ENCODE peak calls at places on chromosomes 16 and 17, in six cellular contexts. C, P, M, E, J and K are unnamed samples. For H3K36me3, the result is how much of the 10 kb centered on the place peaks cover.

GRCh38 chr17:76121932-76122383 is 18.4 kb upstream of the EXOC7 start:
- DNase-seq in C (peak), P (no peak), M (no peak), E (peak), J (no peak), K (no peak)

GRCh38 chr17:15264542-15264941 is 584 bp downstream of the PMP22 start:
- DNase-seq in C (no peak), P (peak), M (no peak), E (no peak), J (peak), K (peak)

GRCh38 chr16:81973737-81974136 is 37.5 kb downstream of the SDR42E1 start:
- DNase-seq in C (no peak), P (no peak), M (no peak), E (no peak), J (no peak), K (no peak)

GRCh38 chr16:1614226-1615102 is 2.3 kb downstream of the CRAMP1 start:
- DNase-seq in C (no peak), P (peak), M (peak), E (peak), J (peak), K (no peak)

GRCh38 chr17:2542456-2542855 is 30.8 kb upstream of the METTL16 start:
- DNase-seq in C (no peak), P (no peak), M (no peak), E (no peak), J (no peak), K (no peak)

GRCh38 chr17:59688008-59688407 is 19.2 kb downstream of the PTRH2 start:
- DNase-seq in C (no peak), P (no peak), M (peak), E (no peak), J (no peak), K (no peak)

GRCh38 chr16:84845496-84846002 is 25.8 kb downstream of the CRISPLD2 start:
- DNase-seq in C (no peak), P (peak), M (no peak), E (no peak), J (no peak), K (no peak)

GRCh38 chr17:514584-514983 is 162.0 kb upstream of the RPH3AL start:
- DNase-seq in C (no peak), P (no peak), M (no peak), E (no peak), J (no peak), K (no peak)

GRCh38 chr17:34797724-34798123 is 163.5 kb downstream of the CCT6B start:
- DNase-seq in C (no peak), P (no peak), M (peak), E (no peak), J (no peak), K (no peak)

GRCh38 chr17:28959471-28959871 is 8.2 kb upstream of the PHF12 start:
- DNase-seq in C (peak), P (no peak), M (no peak), E (no peak), J (no peak), K (no peak)
- TF ChIP-seq POLR2A in C (no peak), P (no peak), M (no peak), E (no peak), J (no peak), K (no peak)

GRCh38 chr16:48542020-48542473 is 67.9 kb downstream of the N4BP1 start:
- DNase-seq in C (peak), P (peak), M (peak), E (no peak), J (peak), K (no peak)

GRCh38 chr16:48540222-48540900 is 69.6 kb downstream of the N4BP1 start:
- DNase-seq in C (no peak), P (no peak), M (no peak), E (no peak), J (no peak), K (no peak)

GRCh38 chr16:48542966-48543365 is 67.0 kb downstream of the N4BP1 start:
- DNase-seq in C (peak), P (no peak), M (no peak), E (no peak), J (no peak), K (no peak)

GRCh38 chr16:48539485-48540221 is 70.3 kb downstream of the N4BP1 start:
- DNase-seq in C (peak), P (no peak), M (no peak), E (no peak), J (no peak), K (no peak)

DNA sequence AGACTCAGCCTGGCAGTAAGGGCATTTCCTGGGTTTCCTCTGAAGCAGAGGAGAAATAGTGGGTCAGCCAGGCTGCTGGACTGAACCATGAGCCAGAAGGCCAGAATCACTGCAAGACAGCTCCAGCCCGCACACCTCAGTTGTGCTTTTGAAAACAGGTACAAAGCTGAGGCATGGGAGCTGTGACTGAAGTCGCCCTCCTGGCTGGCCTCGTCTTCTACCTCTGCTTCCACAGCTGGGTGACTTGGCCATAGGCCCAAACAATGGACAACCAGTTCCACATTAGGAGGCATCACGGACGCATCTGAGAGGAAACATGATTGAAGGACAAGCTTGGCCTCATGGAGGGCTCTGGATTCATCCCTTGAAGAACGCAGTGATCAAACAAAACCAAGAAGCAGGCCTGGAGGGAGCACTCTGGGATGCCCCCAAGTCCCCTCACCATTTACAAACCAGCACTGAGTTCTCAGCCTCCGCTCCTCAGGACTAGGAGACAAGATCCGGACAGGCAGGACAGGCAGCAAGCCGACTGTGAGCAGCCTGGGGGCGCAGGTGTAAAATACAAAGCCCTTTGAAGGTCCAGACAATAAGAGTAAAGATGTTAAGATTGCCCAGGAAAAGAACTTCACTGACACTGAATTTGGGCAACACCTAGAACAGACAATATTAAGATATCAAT is 68.7 kb downstream of the N4BP1 start:
- DNase-seq in C (no peak), P (no peak), M (no peak), E (no peak), J (no peak), K (no peak)
- H3K36me3 ChIP-seq in C (under half), P (under half), M (under half), E (under half), J (under half), K (under half)

DNA sequence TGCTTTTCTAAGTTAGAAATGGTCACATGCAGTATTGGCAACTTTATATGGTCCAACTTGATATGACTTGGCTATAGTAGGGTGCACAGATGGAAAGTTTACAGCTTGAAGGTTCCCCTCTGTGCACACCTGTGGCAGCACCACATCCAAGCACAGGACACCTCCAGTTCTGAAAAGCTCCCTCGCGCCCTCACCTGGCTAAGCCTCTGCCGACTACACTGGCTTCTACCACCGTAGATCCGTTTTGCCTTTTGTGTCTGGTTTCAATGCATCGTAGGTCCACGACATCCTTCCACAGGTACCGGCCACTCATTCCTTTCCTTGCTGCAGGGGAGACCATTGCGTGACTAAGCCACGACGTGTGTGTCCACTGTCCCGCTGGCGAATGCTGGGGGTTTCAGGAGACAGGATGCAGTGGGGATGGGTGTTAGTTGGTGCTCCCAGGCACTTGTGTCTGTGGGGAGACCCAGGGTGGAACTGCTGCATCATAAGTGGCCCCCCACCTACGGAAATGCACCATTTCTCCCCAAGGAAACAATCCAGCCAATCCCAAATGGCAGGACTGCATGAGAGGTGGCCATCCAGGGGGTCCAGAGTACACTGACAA is 4.9 kb upstream of the RASD1 start:
- DNase-seq in C (no peak), P (no peak), M (no peak), E (no peak), J (no peak), K (no peak)
- TF ChIP-seq CTCF in C (no peak), P (no peak), M (no peak), E (no peak), J (no peak), K (no peak)

DNA sequence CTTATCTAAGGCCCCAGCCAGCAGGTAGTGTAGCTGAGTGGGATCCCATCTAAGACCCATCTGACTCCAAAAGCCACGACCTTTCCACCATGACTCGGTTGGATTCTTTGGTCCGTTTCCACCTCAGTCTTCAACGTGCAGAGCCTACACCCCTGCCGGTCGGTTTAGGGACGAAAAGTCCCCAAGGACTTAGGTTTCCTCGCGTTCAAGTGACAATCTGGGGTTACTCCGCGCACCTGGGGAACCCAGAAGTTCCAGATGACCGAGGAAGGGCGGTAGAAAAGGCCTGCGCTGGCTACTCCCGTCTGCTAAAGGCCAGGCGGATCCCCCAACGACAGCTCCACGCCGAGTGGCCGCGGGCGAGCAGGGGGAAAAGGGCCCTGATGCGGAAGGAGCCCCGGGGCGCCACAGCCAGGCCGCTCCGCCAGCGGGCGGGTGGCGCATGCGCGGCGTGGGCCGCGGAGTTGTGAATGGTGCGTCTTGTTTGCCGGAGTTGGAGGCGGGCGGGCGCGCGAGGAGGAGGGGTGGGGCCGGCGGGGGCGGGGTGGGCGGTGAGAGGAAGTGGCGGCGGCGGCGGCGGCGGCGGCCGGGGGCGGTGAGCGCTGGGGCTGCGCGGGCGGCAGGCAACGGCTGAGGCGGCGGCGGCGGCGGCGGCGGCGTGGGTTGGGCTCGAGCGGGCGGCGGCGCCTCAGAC is at the start of gene CBFB:
- DNase-seq in C (peak), P (peak), M (peak), E (peak), J (peak), K (peak)
- TF ChIP-seq POLR2A in C (peak), P (peak), M (peak), E (peak), J (peak), K (peak)